ENCODE peak calls at places on chromosomes 11 and 22, in six cellular contexts. J is M059J; E is T-helper 9 cell; G is activated CD8-positive, alpha-beta memory T cell treated with anti-CD3 and anti-CD28 coated beads for 48 hours; N is dorsolateral prefrontal cortex; U is stimulated activated naive CD4-positive, alpha-beta T cell. C is an unnamed sample.

GRCh38 chr11:112085822-112086421 is 634 bp downstream of the TIMM8B start:
- DNase-seq in J (peak; percentile 40), E (peak; percentile 14), G (peak; percentile 18), N (no peak), U (no peak), C (peak; percentile 10)

GRCh38 chr11:88266919-88267318 is 70.6 kb downstream of the CTSC start:
- DNase-seq in J (no peak), E (no peak), G (no peak), N (no peak), U (no peak), C (no peak)

GRCh38 chr22:41910599-41911291 is 4.1 kb downstream of the SHISA8 start:
- DNase-seq in J (peak; percentile 31), E (peak; percentile 23), G (no peak), N (peak; percentile 61), U (no peak), C (no peak)

GRCh38 chr11:118229274-118229847 is 4.5 kb upstream of the JAML start:
- DNase-seq in J (peak; percentile 40), E (no peak), G (no peak), N (no peak), U (no peak), C (no peak)

GRCh38 chr11:86942212-86942611 is 13.0 kb downstream of the FZD4 start:
- DNase-seq in J (no peak), E (no peak), G (no peak), N (no peak), U (no peak), C (no peak)

GRCh38 chr22:50612715-50613221 is 12.2 kb downstream of the MAPK8IP2 start:
- DNase-seq in J (no peak), E (no peak), G (no peak), N (no peak), U (no peak), C (peak; percentile 50)

GRCh38 chr11:107592813-107593212 is 1.9 kb downstream of the ELMOD1 start:
- DNase-seq in J (no peak), E (no peak), G (no peak), N (no peak), U (no peak), C (no peak)

GRCh38 chr11:66727282-66727882 is 1.6 kb downstream of the SPTBN2 start:
- DNase-seq in J (no peak), E (peak; percentile 16), G (no peak), N (no peak), U (no peak), C (no peak)

GRCh38 chr11:75236062-75236461 is 4.5 kb upstream of the TPBGL start:
- DNase-seq in J (no peak), E (no peak), G (no peak), N (no peak), U (no peak), C (no peak)

GRCh38 chr11:2094354-2095197 is 44.6 kb downstream of the IGF2 start:
- DNase-seq in J (no peak), E (no peak), G (no peak), N (peak; percentile 17), U (no peak), C (no peak)

GRCh38 chr11:10990637-10991036 is 132.8 kb upstream of the ZBED5 start:
- DNase-seq in J (peak; percentile 10), E (no peak), G (no peak), N (no peak), U (no peak), C (no peak)

GRCh38 chr11:76218449-76219206 is 12.3 kb upstream of the WNT11 start:
- DNase-seq in J (no peak), E (no peak), G (no peak), N (no peak), U (no peak), C (no peak)

GRCh38 chr22:46150615-46151423 is 493 bp downstream of the PPARA start:
- DNase-seq in J (no peak), E (peak; percentile 55), G (peak; percentile 31), N (no peak), U (peak; percentile 54), C (peak; percentile 67)

GRCh38 chr22:44489817-44490216 is 8.2 kb downstream of the RTL6 start:
- DNase-seq in J (no peak), E (no peak), G (no peak), N (no peak), U (no peak), C (no peak)

GRCh38 chr11:44866301-44866700 is 84.4 kb downstream of the TP53I11 start:
- DNase-seq in J (no peak), E (no peak), G (no peak), N (no peak), U (no peak), C (no peak)

GRCh38 chr11:117392979-117393378 is 65.3 kb downstream of the CEP164 start:
- DNase-seq in J (no peak), E (no peak), G (no peak), N (no peak), U (no peak), C (no peak)

GRCh38 chr22:49721211-49721763 is 106.4 kb downstream of the BRD1 start:
- DNase-seq in J (no peak), E (no peak), G (no peak), N (no peak), U (no peak), C (no peak)

C was measured in GM19239.